ENCODE peak calls at places on chromosomes 11 and 22, in six cellular contexts. L is uterus; V is CD4-positive, alpha-beta memory T cell; J is cardiac muscle cell; B is astrocyte; R is right atrium auricular region. O is an unnamed sample. For H3K36me3, the result is how much of the 10 kb centered on the place peaks cover.

GRCh38 chr11:96111308-96111707 is 187.4 kb upstream of the MTMR2 start:
- DNase-seq in L (no peak), V (no peak), J (no peak), B (no peak), R (no peak), O (no peak)

GRCh38 chr11:5690216-5690615 is 626 bp downstream of the TRIM22 start:
- DNase-seq in L (no peak), V (no peak), J (peak), B (peak), R (no peak), O (no peak)

GRCh38 chr11:66338276-66339162 is 2.3 kb upstream of the RIN1 start:
- DNase-seq in L (no peak), V (no peak), J (no peak), B (no peak), R (no peak), O (no peak)

GRCh38 chr11:17257200-17257599 is 19.3 kb upstream of the NUCB2 start:
- DNase-seq in L (no peak), V (no peak), J (peak), B (peak), R (no peak), O (no peak)

GRCh38 chr22:46234851-46235437 is 15.1 kb downstream of the CDPF1 start:
- DNase-seq in L (no peak), V (no peak), J (no peak), B (no peak), R (no peak), O (no peak)

GRCh38 chr11:43802509-43802908 is 78.1 kb upstream of the ALKBH3 start:
- DNase-seq in L (no peak), V (no peak), J (peak), B (no peak), R (no peak), O (no peak)

GRCh38 chr11:115961168-115962003 is 457.2 kb upstream of the CADM1 start:
- DNase-seq in L (no peak), V (no peak), J (peak), B (no peak), R (no peak), O (no peak)

GRCh38 chr22:23837911-23838685 is 708 bp downstream of the DERL3 start:
- DNase-seq in L (no peak), V (no peak), J (no peak), B (no peak), R (no peak), O (no peak)

GRCh38 chr11:78254263-78254662 is 65.5 kb downstream of the USP35 start:
- DNase-seq in L (no peak), V (no peak), J (no peak), B (no peak), R (no peak), O (no peak)

GRCh38 chr22:46272196-46272595 is 4.4 kb downstream of the TTC38 start:
- DNase-seq in L (no peak), V (no peak), J (no peak), B (no peak), R (no peak), O (no peak)

GRCh38 chr11:2885017-2885675 is 429 bp downstream of the CDKN1C start:
- DNase-seq in L (peak), V (no peak), J (peak), B (no peak), R (no peak), O (peak)

GRCh38 chr11:118792642-118793124 is 1.7 kb upstream of the DDX6 start:
- DNase-seq in L (peak), V (peak), J (peak), B (peak), R (peak), O (peak)

GRCh38 chr22:20221421-20222340 is 46.4 kb downstream of the RTN4R start:
- DNase-seq in L (no peak), V (no peak), J (no peak), B (no peak), R (no peak), O (no peak)

GRCh38 chr11:86459002-86459385 is 84.3 kb downstream of the CCDC81 start:
- DNase-seq in L (no peak), V (no peak), J (no peak), B (peak), R (no peak), O (no peak)

GRCh38 chr11:111520565-111520964 is 6.0 kb downstream of the HOATZ start:
- DNase-seq in L (no peak), V (no peak), J (peak), B (peak), R (no peak), O (no peak)

GRCh38 chr22:36925388-36926290 is 12.2 kb downstream of the CSF2RB start:
- DNase-seq in L (no peak), V (no peak), J (peak), B (peak), R (peak), O (no peak)

GRCh38 chr22:33887173-33887572 is 33.1 kb downstream of the LARGE1 start:
- DNase-seq in L (no peak), V (no peak), J (no peak), B (no peak), R (no peak), O (no peak)

GRCh38 chr22:20229916-20230775 is 38.0 kb downstream of the RTN4R start:
- DNase-seq in L (no peak), V (no peak), J (peak), B (no peak), R (no peak), O (no peak)

GRCh38 chr11:95111923-95112540 is 22.4 kb downstream of the ENDOD1 start:
- DNase-seq in L (no peak), V (no peak), J (no peak), B (no peak), R (no peak), O (no peak)

GRCh38 chr11:114115406-114116054 is 56.0 kb downstream of the ZBTB16 start:
- DNase-seq in L (no peak), V (no peak), J (no peak), B (no peak), R (no peak), O (no peak)

GRCh38 chr11:45151362-45151982 is 5.0 kb downstream of the PRDM11 start:
- DNase-seq in L (no peak), V (no peak), J (no peak), B (no peak), R (no peak), O (no peak)

GRCh38 chr11:70541176-70541575 is 142.8 kb downstream of the CTTN start:
- DNase-seq in L (no peak), V (no peak), J (no peak), B (no peak), R (no peak), O (no peak)

GRCh38 chr22:37818397-37819099 is 4.6 kb upstream of the GALR3 start:
- DNase-seq in L (no peak), V (peak), J (peak), B (peak), R (no peak), O (peak)

GRCh38 chr11:126146454-126147192 is 64.8 kb downstream of the RPUSD4 start:
- DNase-seq in L (no peak), V (no peak), J (no peak), B (no peak), R (no peak), O (no peak)

GRCh38 chr11:134544095-134544815 is 132.2 kb upstream of the B3GAT1 start:
- DNase-seq in L (no peak), V (no peak), J (no peak), B (no peak), R (peak), O (no peak)

GRCh38 chr11:72379384-72380131 is 54.8 kb downstream of the CLPB start:
- DNase-seq in L (no peak), V (no peak), J (no peak), B (no peak), R (no peak), O (no peak)

GRCh38 chr11:75208444-75208843 is 32.1 kb upstream of the TPBGL start:
- DNase-seq in L (no peak), V (no peak), J (no peak), B (no peak), R (no peak), O (no peak)

GRCh38 chr11:1560618-1561251 is 11.3 kb downstream of the DUSP8 start:
- DNase-seq in L (no peak), V (peak), J (no peak), B (no peak), R (no peak), O (no peak)

GRCh38 chr11:7421136-7421535 is 64.2 kb upstream of the OLFML1 start:
- DNase-seq in L (no peak), V (no peak), J (no peak), B (no peak), R (no peak), O (no peak)
- H3K4me3 ChIP-seq in L (no peak), V (no peak), J (no peak), B (no peak), R (no peak), O (no peak)

GRCh38 chr11:73838443-73839122 is 38.1 kb downstream of the COA4 start:
- DNase-seq in L (no peak), V (no peak), J (peak), B (peak), R (no peak), O (no peak)

GRCh38 chr11:73839123-73839457 is 37.6 kb downstream of the COA4 start:
- DNase-seq in L (no peak), V (no peak), J (no peak), B (no peak), R (no peak), O (no peak)
- H3K27ac ChIP-seq in L (no peak), V (no peak), J (peak), B (no peak), R (no peak), O (no peak)

GRCh38 chr22:25783856-25784255 is 41.9 kb downstream of the MYO18B start:
- DNase-seq in L (no peak), V (no peak), J (no peak), B (no peak), R (no peak), O (no peak)
- H3K36me3 ChIP-seq in L (under half), V (under half), J (half or more), B (under half), R (half or more), O (under half)

GRCh38 chr11:64229090-64229958 is 1.0 kb upstream of the DNAJC4 start:
- DNase-seq in L (no peak), V (peak), J (no peak), B (no peak), R (no peak), O (no peak)
- H3K4me3 ChIP-seq in L (no peak), V (peak), J (no peak), B (peak), R (peak), O (peak)

GRCh38 chr11:102530558-102530957 is at the start of gene MMP7:
- DNase-seq in L (no peak), V (no peak), J (peak), B (peak), R (no peak), O (no peak)

GRCh38 chr11:102527041-102527440 is 3.5 kb downstream of the MMP7 start:
- DNase-seq in L (no peak), V (no peak), J (no peak), B (no peak), R (no peak), O (no peak)

GRCh38 chr11:102523887-102524286 is 6.7 kb downstream of the MMP7 start:
- DNase-seq in L (no peak), V (no peak), J (no peak), B (no peak), R (no peak), O (no peak)

GRCh38 chr11:102527701-102528100 is 2.8 kb downstream of the MMP7 start:
- DNase-seq in L (no peak), V (no peak), J (no peak), B (peak), R (no peak), O (no peak)

DNA sequence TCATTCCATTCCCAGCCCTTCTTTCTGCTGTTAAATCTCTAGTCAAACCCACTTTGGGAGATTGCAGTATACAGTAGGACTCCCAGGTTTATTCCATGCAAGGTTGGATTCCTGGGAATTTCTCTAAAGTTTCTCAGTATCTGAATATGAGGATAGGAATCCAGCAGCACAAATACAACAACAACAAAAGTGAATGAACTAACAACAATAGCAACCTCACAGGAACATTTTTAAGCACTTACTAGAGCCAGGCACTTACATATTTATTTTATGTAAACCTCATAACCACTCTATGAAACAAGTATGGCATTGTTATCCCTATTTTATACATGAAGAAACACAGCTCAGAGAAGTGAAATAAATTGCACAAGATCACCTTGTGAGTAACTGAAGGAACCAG is 1.9 kb downstream of the MMP7 start:
- DNase-seq in L (no peak), V (no peak), J (no peak), B (no peak), R (no peak), O (no peak)
- H3K27ac ChIP-seq in L (no peak), V (no peak), J (no peak), B (no peak), R (no peak), O (no peak)

GRCh38 chr22:50209893-50210292 is 9.1 kb downstream of the SELENOO start:
- DNase-seq in L (peak), V (peak), J (peak), B (no peak), R (no peak), O (peak)
- H3K36me3 ChIP-seq in L (under half), V (under half), J (under half), B (under half), R (under half), O (under half)

GRCh38 chr11:122882809-122883681 is 486 bp downstream of the JHY start:
- DNase-seq in L (peak), V (peak), J (no peak), B (peak), R (no peak), O (peak)

GRCh38 chr11:122888162-122888561 is 5.6 kb downstream of the JHY start:
- DNase-seq in L (no peak), V (no peak), J (no peak), B (no peak), R (no peak), O (no peak)

GRCh38 chr11:122879785-122880184 is 2.8 kb upstream of the JHY start:
- DNase-seq in L (no peak), V (no peak), J (no peak), B (no peak), R (no peak), O (no peak)

GRCh38 chr11:122882189-122882808 is at the start of gene JHY:
- DNase-seq in L (no peak), V (no peak), J (peak), B (no peak), R (no peak), O (no peak)

DNA sequence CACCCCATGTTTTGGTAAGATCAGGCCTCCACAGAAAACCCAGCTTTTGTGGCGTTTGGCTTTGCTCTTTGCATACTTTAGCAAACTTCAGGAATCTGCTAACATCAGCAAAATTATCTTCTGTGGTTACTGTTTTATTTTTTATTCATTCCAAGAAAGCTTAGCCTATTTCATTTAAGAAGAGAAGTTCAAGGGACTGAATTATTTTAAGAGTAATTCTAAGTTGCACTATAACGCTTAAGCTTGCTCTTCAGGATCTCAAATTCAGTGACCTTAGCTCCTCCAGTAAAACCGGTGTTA is 1.1 kb downstream of the JHY start:
- DNase-seq in L (no peak), V (no peak), J (peak), B (no peak), R (no peak), O (no peak)
- H3K4me3 ChIP-seq in L (peak), V (peak), J (peak), B (peak), R (peak), O (peak)

GRCh38 chr11:67369275-67369674 is 4.1 kb downstream of the CLCF1 start:
- DNase-seq in L (no peak), V (no peak), J (no peak), B (no peak), R (no peak), O (no peak)

GRCh38 chr11:67371549-67372231 is 1.7 kb downstream of the CLCF1 start:
- DNase-seq in L (peak), V (peak), J (peak), B (no peak), R (peak), O (no peak)

GRCh38 chr11:67369801-67370284 is 3.6 kb downstream of the CLCF1 start:
- DNase-seq in L (peak), V (no peak), J (no peak), B (no peak), R (no peak), O (no peak)

GRCh38 chr11:67371199-67371548 is 2.2 kb downstream of the CLCF1 start:
- DNase-seq in L (no peak), V (no peak), J (no peak), B (no peak), R (no peak), O (no peak)

GRCh38 chr11:67370351-67371076 is 2.9 kb downstream of the CLCF1 start:
- DNase-seq in L (peak), V (no peak), J (peak), B (no peak), R (no peak), O (no peak)
- H3K27ac ChIP-seq in L (peak), V (peak), J (no peak), B (peak), R (no peak), O (no peak)